ENCODE peak calls at places on chromosomes 16 and 17, in four cellular contexts. X is H1, Q is mesendoderm, U is H9. C is an unnamed sample.
A peak's percentile ranks its signal among the peaks of the same experiment; 100 is the strongest.

GRCh38 chr16:46954562-46954961 is 18.9 kb downstream of the DNAJA2 start:
- DNase-seq in X (no peak), Q (no peak), U (no peak), C (no peak)

GRCh38 chr16:66135376-66135775 is 231.1 kb upstream of the CDH5 start:
- DNase-seq in X (no peak), Q (no peak), U (no peak), C (peak; percentile 25)

GRCh38 chr17:77565166-77565565 is 393.3 kb upstream of the TNRC6C start:
- DNase-seq in U (no peak), Q (no peak), X (no peak), C (no peak)

GRCh38 chr17:45314761-45315549 is 1.9 kb downstream of the MAP3K14 start:
- DNase-seq in U (no peak), Q (no peak), X (no peak), C (peak; percentile 46)

GRCh38 chr17:65572581-65573282 is 11.3 kb upstream of the AXIN2 start:
- DNase-seq in U (peak; percentile 98), Q (peak; percentile 92), X (peak; percentile 85), C (no peak)

GRCh38 chr16:53881371-53881770 is 177.4 kb downstream of the FTO start:
- DNase-seq in U (no peak), X (no peak), Q (peak; percentile 24), C (peak; percentile 82)

GRCh38 chr17:27458524-27458908 is 2.3 kb downstream of the KSR1 start:
- DNase-seq in U (peak; percentile 74), Q (peak; percentile 92), X (no peak), C (no peak)

GRCh38 chr17:4891405-4892062 is 7.8 kb upstream of the C17orf107 start:
- DNase-seq in Q (no peak), U (no peak), X (no peak), C (no peak)

GRCh38 chr16:12501727-12502457 is 301.8 kb downstream of the CPPED1 start:
- DNase-seq in Q (no peak), X (no peak), U (no peak), C (no peak)

GRCh38 chr16:70573451-70574121 is 50.0 kb downstream of the SF3B3 start:
- DNase-seq in X (no peak), U (no peak), Q (peak; percentile 47), C (peak; percentile 97)

GRCh38 chr16:16071631-16072244 is 122.3 kb downstream of the ABCC1 start:
- DNase-seq in Q (peak; percentile 13), X (no peak), U (no peak), C (peak; percentile 78)

GRCh38 chr17:54967621-54968258 is 714 bp downstream of the COX11 start:
- DNase-seq in X (no peak), Q (peak; percentile 67), U (no peak), C (peak; percentile 27)

GRCh38 chr17:72735089-72735488 is 357.4 kb downstream of the SLC39A11 start:
- DNase-seq in U (no peak), Q (no peak), X (no peak), C (no peak)

GRCh38 chr17:72737291-72737690 is 355.2 kb downstream of the SLC39A11 start:
- DNase-seq in X (no peak), Q (no peak), U (no peak), C (no peak)

GRCh38 chr17:72733619-72734282 is 358.7 kb downstream of the SLC39A11 start:
- DNase-seq in X (no peak), U (no peak), Q (no peak), C (no peak)

GRCh38 chr17:72734611-72735010 is 357.9 kb downstream of the SLC39A11 start:
- DNase-seq in U (no peak), Q (no peak), X (no peak), C (no peak)

GRCh38 chr17:72735602-72736001 is 356.9 kb downstream of the SLC39A11 start:
- DNase-seq in Q (no peak), U (no peak), X (no peak), C (no peak)
- H3K79me1 ChIP-seq in Q (no peaks in the 10 kb centered on the region), U (no peaks in the 10 kb centered on the region), X (no peaks in the 10 kb centered on the region), C (no peaks in the 10 kb centered on the region)

DNA sequence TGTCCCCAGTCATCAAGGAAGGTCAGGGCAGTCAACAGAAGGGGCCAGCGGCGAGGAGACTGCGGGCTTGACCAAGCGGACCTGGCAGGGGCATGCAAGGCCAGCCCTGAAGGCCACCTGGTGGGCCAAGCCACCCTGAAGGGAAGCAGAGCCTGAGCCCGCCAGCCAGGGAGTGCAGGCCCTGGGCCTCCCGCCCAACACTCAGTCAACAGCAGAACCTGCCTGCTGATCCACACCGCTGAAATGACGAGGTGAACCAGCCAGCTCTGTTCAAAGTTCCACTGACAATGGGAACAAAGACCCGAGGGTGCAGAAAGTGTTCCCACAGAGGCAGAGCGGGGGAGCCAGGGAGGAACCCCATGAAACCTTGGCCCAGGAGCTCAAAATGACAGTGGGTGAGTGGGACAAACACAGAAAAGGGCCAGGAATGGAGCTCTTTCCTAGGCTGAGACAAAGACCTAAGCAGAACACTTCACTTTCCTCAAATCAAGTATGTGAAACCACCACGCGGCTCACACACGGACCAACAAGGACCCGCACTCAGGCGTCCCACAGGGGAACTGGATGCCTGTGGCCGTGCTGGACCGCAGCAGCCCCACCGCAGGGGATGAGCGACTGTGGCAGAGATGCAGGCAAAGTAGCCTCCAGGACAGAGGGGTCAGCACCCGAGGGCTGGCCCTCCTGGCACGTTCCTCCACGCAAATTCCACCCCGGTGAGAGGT is 12.0 kb downstream of the AXIN1 start:
- DNase-seq in X (no peak), Q (no peak), U (no peak), C (no peak)
- H2BK5ac ChIP-seq in X (peak overlapping the region; percentile 30), Q (no peak overlapping the region), U (no peak overlapping the region), C (no peak overlapping the region)

GRCh38 chr16:50853329-50853728 is 111.4 kb downstream of the CYLD start:
- DNase-seq in X (no peak), U (no peak), Q (no peak), C (no peak)
- H4K5ac ChIP-seq in X (no peak overlapping the region), U (no peak overlapping the region), Q (no peak overlapping the region), C (no peak overlapping the region)

DNA sequence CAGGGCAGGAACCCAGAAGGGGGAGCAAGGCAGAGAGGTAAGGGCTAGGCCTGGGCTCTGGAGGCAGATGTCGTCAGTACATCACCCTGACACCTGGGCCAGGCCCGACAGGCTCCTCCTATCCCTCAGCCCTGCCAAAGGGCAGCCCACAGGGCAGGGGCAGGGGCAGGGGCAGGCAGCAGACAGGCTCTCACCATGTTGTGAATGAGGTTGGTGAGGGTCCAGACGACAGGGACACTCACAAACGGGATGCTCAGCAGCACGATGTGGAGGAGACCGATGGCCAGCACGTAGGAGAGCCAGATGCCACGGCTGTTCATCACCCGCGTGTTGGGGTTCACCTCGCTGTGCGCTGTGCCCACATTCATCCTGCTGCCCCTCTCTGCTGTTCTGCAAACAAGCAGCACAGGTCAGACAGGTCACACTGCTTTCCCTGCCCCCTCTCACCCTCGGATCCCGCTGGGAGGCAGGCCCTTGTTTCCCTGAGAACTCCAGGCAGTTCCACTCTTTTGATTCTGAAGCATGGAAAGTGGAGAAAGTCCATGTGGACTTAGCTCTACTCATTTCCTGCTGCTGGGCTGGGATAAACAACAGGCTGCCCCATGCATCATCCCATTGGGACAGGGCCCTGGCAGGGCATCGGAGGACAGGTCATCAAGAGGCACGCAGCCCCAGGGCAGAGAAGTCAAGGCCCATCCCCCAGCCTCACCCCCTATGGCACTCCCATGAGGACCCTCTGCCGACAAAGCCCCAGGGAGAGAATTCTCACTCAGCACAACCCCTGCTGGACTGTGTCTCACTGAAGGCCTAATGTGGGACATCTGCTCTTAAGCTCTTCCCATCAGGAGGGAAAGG is 3.3 kb downstream of the ORMDL3 start:
- DNase-seq in X (no peak), Q (peak; percentile 66), U (peak; percentile 82), C (peak; percentile 49)
- H3K79me1 ChIP-seq in X (peaks cover 13% of the 10 kb centered on the region), Q (peaks cover 11% of the 10 kb centered on the region), U (peaks cover 13% of the 10 kb centered on the region), C (peaks cover 66% of the 10 kb centered on the region)

DNA sequence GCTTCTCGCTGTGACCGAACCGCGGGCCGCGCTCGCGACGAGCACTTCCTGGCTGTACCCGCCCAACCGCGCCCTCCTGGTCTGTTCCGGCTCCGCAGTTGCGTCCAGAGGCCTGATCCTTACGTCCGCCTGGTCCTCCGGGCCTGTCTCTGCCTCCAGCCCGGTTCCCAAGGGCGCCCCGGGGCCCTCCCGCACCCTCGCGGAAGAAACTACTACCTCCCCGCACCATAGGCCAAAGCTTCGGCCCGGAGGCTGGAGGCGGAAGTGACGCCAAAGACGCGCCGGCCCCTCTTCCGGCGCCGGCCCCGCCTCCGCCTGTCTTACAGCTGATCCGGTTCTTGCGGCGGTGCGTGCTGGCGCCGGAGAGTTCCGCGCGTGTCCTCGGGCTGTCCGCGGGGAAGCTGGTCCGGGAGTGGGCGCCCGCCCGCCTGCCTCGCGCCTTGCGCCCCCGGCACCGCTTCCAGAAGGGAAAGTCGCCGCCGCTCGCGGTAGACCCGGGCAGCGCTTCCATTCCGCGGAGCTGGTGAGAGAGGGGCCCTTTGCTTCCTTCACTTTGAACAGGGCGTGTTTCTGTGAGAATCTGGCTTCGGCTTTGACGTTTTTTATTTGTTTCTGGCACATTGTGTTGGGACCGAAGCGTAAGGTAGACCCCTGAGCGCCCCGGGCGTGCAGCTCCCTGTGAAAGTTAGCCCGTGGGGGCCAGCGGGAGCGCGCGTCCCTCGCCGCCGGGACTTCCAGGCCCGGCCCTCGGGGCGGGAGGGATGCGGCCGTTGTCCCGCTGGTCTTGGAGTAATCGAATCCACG is at the start of gene ZNF778:
- DNase-seq in X (peak; percentile 86), Q (peak; percentile 86), U (peak; percentile 80), C (peak; percentile 77)
- H2BK5ac ChIP-seq in X (peak within 1 kb of the TSS; percentile 87), Q (no peak within 1 kb of the TSS), U (no peak within 1 kb of the TSS), C (peak within 1 kb of the TSS; percentile 95)

GRCh38 chr17:75547091-75547490 is 21.6 kb downstream of the LLGL2 start:
- DNase-seq in Q (no peak), U (no peak), X (no peak), C (no peak)
- H4K5ac ChIP-seq in Q (no peak overlapping the region), U (no peak overlapping the region), X (no peak overlapping the region), C (no peak overlapping the region)